ENCODE peak calls at places on chromosomes 7 and 10, in five cellular contexts. G is osteocyte, A is MCF 10A, B is thoracic aorta, H is fibroblast of lung. Z is an unnamed sample.

GRCh38 chr10:12588091-12588850 is 238.9 kb downstream of the CAMK1D start:
- DNase-seq in G (no peak), A (no peak), B (no peak), H (no peak), Z (no peak)

GRCh38 chr7:114081606-114082425 is 163.0 kb upstream of the PPP1R3A start:
- DNase-seq in G (no peak), A (peak; percentile 45), B (no peak), H (peak; percentile 89), Z (peak; percentile 54)

GRCh38 chr10:55426138-55426537 is 625.1 kb upstream of the PCDH15 start:
- DNase-seq in G (peak; percentile 72), A (no peak), B (no peak), H (no peak), Z (no peak)

GRCh38 chr7:137731436-137731835 is 115.3 kb downstream of the DGKI start:
- DNase-seq in G (no peak), A (no peak), B (no peak), H (peak; percentile 13), Z (no peak)

GRCh38 chr10:63409465-63410027 is 56.2 kb downstream of the JMJD1C start:
- DNase-seq in G (no peak), A (peak; percentile 19), B (no peak), H (peak; percentile 43), Z (peak; percentile 8)

GRCh38 chr10:73141603-73142002 is 26.2 kb downstream of the ECD start:
- DNase-seq in G (no peak), A (no peak), B (no peak), H (no peak), Z (no peak)

GRCh38 chr7:149014309-149014708 is 14.0 kb downstream of the PDIA4 start:
- DNase-seq in G (no peak), A (no peak), B (no peak), H (no peak), Z (no peak)

GRCh38 chr10:3477683-3478082 is 305.1 kb upstream of the PITRM1 start:
- DNase-seq in G (no peak), A (peak; percentile 91), B (no peak), H (peak; percentile 96), Z (no peak)

GRCh38 chr10:3173173-3173878 is 744 bp upstream of the PITRM1 start:
- DNase-seq in G (no peak), A (no peak), B (no peak), H (no peak), Z (no peak)

GRCh38 chr7:30352169-30352568 is 67.8 kb downstream of the ZNRF2 start:
- DNase-seq in G (no peak), A (peak; percentile 21), B (no peak), H (no peak), Z (no peak)
- TF ChIP-seq CTCF in G (no peak), A (peak; percentile 43), B (no peak), H (no peak), Z (no peak)

GRCh38 chr10:8520382-8520781 is 465.9 kb downstream of the GATA3 start:
- DNase-seq in G (no peak), A (no peak), B (no peak), H (no peak), Z (no peak)
- TF ChIP-seq CTCF in G (no peak), A (no peak), B (no peak), H (no peak), Z (no peak)

DNA sequence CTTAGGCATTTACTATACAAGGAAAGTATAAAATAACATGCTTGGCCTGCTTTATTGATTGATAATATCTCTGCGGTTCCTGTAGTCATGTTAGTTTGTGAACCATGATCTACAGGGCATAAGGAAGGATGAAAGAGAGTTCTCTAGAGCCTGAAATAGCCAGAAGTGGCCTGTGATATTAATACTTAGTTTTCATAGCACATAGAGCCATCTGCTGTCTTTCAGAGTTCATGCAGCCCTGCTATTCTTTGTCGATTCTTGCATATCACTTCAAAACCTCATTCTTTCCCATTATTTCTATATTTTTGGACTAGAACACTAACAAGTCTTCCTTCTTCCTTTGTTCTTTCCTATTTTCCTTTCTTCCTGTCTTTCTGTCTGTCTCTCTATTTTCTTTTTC is 26.4 kb upstream of the PRKG1 start:
- DNase-seq in G (no peak), A (no peak), B (no peak), H (peak; percentile 37), Z (no peak)
- TF ChIP-seq CTCF in G (peak; percentile 37), A (no peak), B (no peak), H (peak; percentile 30), Z (peak; percentile 16)

GRCh38 chr10:119006451-119007210 is 22.9 kb upstream of the NANOS1 start:
- DNase-seq in G (peak; percentile 54), A (peak; percentile 98), B (peak; percentile 68), H (peak; percentile 99), Z (peak; percentile 84)
- TF ChIP-seq CTCF in G (no peak), A (no peak), B (no peak), H (peak; percentile 16), Z (no peak)

GRCh38 chr10:30386801-30387588 is 37.9 kb upstream of the MTPAP start:
- DNase-seq in G (no peak), A (peak; percentile 73), B (no peak), H (no peak), Z (no peak)

GRCh38 chr10:30384051-30384674 is 35.1 kb upstream of the MTPAP start:
- DNase-seq in G (no peak), A (no peak), B (no peak), H (no peak), Z (no peak)

GRCh38 chr10:30387646-30388243 is 38.7 kb upstream of the MTPAP start:
- DNase-seq in G (no peak), A (peak; percentile 90), B (no peak), H (no peak), Z (no peak)

GRCh38 chr10:30383366-30383765 is 34.3 kb upstream of the MTPAP start:
- DNase-seq in G (no peak), A (no peak), B (no peak), H (peak; percentile 18), Z (no peak)

GRCh38 chr10:30384791-30385201 is 35.7 kb upstream of the MTPAP start:
- DNase-seq in G (no peak), A (peak; percentile 76), B (no peak), H (peak; percentile 48), Z (peak; percentile 51)
- TF ChIP-seq CTCF in G (peak; percentile 59), A (peak; percentile 46), B (no peak), H (peak; percentile 52), Z (peak; percentile 43)

GRCh38 chr7:156764016-156764669 is 123.6 kb downstream of the RNF32 start:
- DNase-seq in G (no peak), A (peak; percentile 70), B (no peak), H (peak; percentile 86), Z (peak; percentile 89)
- TF ChIP-seq CTCF in G (peak; percentile 86), A (peak; percentile 65), B (peak; percentile 27), H (peak; percentile 86), Z (peak; percentile 86)

DNA sequence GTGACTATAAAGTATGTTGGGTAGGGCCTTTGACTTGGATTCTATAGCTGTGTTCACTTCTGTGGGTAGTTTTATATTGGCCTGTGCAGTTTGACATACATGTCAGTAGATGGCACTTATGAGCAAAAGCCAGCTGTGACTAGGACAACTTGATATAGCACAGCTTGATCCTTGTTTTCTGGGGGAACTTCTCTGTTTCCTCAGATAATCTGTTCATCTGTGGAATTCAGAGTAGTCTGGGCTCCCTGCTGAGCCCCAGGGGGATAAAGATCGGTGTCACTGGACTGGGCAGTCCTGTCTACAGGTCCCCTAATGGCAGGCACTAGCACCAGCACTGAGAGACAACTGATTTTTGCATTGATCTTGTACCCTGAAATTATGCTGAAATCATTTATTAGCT is 25.4 kb downstream of the CYP2C9 start:
- DNase-seq in G (no peak), A (peak; percentile 51), B (no peak), H (peak; percentile 12), Z (peak; percentile 76)
- TF ChIP-seq CTCF in G (peak; percentile 62), A (peak; percentile 56), B (no peak), H (peak; percentile 45), Z (peak; percentile 73)

DNA sequence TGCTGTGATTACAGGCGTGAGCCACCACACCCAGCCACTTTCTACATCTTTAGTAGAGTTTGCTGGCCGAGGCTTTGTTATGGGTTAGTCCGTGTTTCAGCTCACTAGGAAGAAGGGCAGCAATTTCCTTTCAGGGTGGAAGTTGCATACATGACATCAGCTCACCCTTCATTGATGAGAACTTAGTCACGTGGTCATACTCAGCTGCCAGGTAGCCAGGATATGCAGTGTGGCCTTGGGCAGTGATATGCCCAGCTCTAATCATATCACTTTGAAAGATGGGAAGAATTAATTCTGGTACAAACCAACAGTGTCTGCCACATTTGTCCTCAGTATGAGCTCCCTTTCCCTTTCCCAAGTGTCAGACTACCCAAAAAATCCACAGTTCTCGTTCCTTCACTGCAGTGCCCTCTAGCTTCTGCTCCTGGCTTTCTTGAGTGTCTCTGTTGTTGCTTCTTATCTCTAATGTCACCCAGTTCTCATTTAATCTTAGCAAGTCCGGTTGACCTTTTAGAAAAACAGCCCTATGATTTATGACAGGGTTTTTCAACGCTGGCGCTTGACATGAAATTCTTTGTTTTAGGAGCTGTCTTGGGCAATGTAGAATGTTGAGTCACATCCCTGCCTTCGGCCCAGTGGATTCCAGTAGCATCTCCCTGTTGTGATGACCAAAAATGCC is 108.7 kb upstream of the ITGB1 start:
- DNase-seq in G (no peak), A (peak; percentile 51), B (no peak), H (peak; percentile 56), Z (peak; percentile 20)
- TF ChIP-seq CTCF in G (no peak), A (no peak), B (no peak), H (peak; percentile 22), Z (peak; percentile 37)

DNA sequence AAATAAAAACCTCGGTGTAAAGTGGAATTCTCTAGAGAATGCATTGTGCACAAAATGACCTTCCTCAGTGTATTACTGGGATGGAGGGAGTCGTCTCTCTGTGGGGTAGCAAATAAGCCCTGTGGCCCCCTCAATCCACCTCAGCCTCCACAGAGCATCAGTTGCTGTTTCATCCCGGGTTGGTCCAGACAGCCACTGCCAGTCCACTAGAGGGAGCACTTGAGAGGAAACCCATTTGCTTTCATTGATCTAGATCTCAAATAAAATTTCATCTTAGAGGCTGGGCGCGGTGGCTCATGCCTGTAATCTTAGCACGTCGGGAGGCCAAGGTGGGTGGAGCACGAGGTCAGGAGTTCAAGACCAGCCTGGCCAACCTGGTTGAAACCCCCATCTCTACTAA is 1128.7 kb downstream of the CNTNAP2 start:
- DNase-seq in G (no peak), A (peak; percentile 62), B (no peak), H (peak; percentile 45), Z (peak; percentile 64)
- TF ChIP-seq CTCF in G (peak; percentile 69), A (peak; percentile 70), B (peak; percentile 19), H (peak; percentile 87), Z (peak; percentile 63)